ENCODE peak calls at places on chromosomes 1 and 21, in eight cellular contexts. One of them, this sample, is unnamed. For H3K4me1, the result is how much of the 10 kb centered on the place peaks cover.

GRCh38 chr21:25733859-25734653 is 648 bp downstream of the ATP5PF start:
- DNase-seq in adrenal gland: peak
- DNase-seq in fibroblast of lung: peak
- DNase-seq in stomach: no peak
- DNase-seq in ovary: no peak
- DNase-seq in tibial nerve: no peak
- DNase-seq in lower lobe of right lung: no peak
- DNase-seq in left ventricle myocardium inferior: no peak
- DNase-seq in this sample: peak

GRCh38 chr1:156624814-156625435 is 5.7 kb downstream of the HAPLN2 start:
- DNase-seq in ovary: no peak
- DNase-seq in fibroblast of lung: no peak
- DNase-seq in stomach: no peak
- DNase-seq in adrenal gland: no peak
- DNase-seq in tibial nerve: no peak
- DNase-seq in lower lobe of right lung: no peak
- DNase-seq in left ventricle myocardium inferior: no peak
- DNase-seq in this sample: no peak

GRCh38 chr1:110383311-110383990 is 7.4 kb downstream of the SLC16A4 start:
- DNase-seq in fibroblast of lung: peak
- DNase-seq in stomach: no peak
- DNase-seq in adrenal gland: no peak
- DNase-seq in left ventricle myocardium inferior: no peak
- DNase-seq in lower lobe of right lung: no peak
- DNase-seq in ovary: no peak
- DNase-seq in tibial nerve: no peak
- DNase-seq in this sample: peak

GRCh38 chr1:231971397-231972233 is 345.0 kb downstream of the DISC1 start:
- DNase-seq in tibial nerve: no peak
- DNase-seq in adrenal gland: no peak
- DNase-seq in ovary: no peak
- DNase-seq in stomach: no peak
- DNase-seq in lower lobe of right lung: no peak
- DNase-seq in left ventricle myocardium inferior: no peak
- DNase-seq in fibroblast of lung: peak
- DNase-seq in this sample: no peak

GRCh38 chr1:1599919-1600860 is at the start of gene FNDC10:
- DNase-seq in adrenal gland: no peak
- DNase-seq in tibial nerve: no peak
- DNase-seq in left ventricle myocardium inferior: no peak
- DNase-seq in stomach: no peak
- DNase-seq in ovary: no peak
- DNase-seq in lower lobe of right lung: peak
- DNase-seq in fibroblast of lung: no peak
- DNase-seq in this sample: no peak

GRCh38 chr1:230160957-230161771 is 94.1 kb downstream of the GALNT2 start:
- DNase-seq in adrenal gland: no peak
- DNase-seq in lower lobe of right lung: no peak
- DNase-seq in stomach: no peak
- DNase-seq in fibroblast of lung: no peak
- DNase-seq in ovary: no peak
- DNase-seq in left ventricle myocardium inferior: no peak
- DNase-seq in tibial nerve: no peak
- DNase-seq in this sample: no peak

GRCh38 chr1:6888870-6889269 is 103.6 kb downstream of the CAMTA1 start:
- DNase-seq in fibroblast of lung: no peak
- DNase-seq in ovary: no peak
- DNase-seq in tibial nerve: no peak
- DNase-seq in lower lobe of right lung: no peak
- DNase-seq in left ventricle myocardium inferior: no peak
- DNase-seq in adrenal gland: no peak
- DNase-seq in stomach: no peak
- DNase-seq in this sample: no peak

GRCh38 chr1:29579821-29580425 is 343.6 kb downstream of the PTPRU start:
- DNase-seq in tibial nerve: no peak
- DNase-seq in lower lobe of right lung: no peak
- DNase-seq in adrenal gland: no peak
- DNase-seq in ovary: no peak
- DNase-seq in fibroblast of lung: peak
- DNase-seq in stomach: no peak
- DNase-seq in left ventricle myocardium inferior: no peak
- DNase-seq in this sample: no peak

GRCh38 chr1:26025517-26025916 is 3.9 kb downstream of the EXTL1 start:
- DNase-seq in stomach: no peak
- DNase-seq in left ventricle myocardium inferior: no peak
- DNase-seq in tibial nerve: no peak
- DNase-seq in lower lobe of right lung: no peak
- DNase-seq in fibroblast of lung: no peak
- DNase-seq in ovary: no peak
- DNase-seq in adrenal gland: no peak
- DNase-seq in this sample: no peak

GRCh38 chr1:26025060-26025459 is 3.5 kb downstream of the EXTL1 start:
- DNase-seq in tibial nerve: no peak
- DNase-seq in left ventricle myocardium inferior: no peak
- DNase-seq in fibroblast of lung: no peak
- DNase-seq in ovary: no peak
- DNase-seq in stomach: no peak
- DNase-seq in adrenal gland: no peak
- DNase-seq in lower lobe of right lung: no peak
- DNase-seq in this sample: no peak

GRCh38 chr1:26022994-26023393 is 1.4 kb downstream of the EXTL1 start:
- DNase-seq in fibroblast of lung: no peak
- DNase-seq in left ventricle myocardium inferior: no peak
- DNase-seq in adrenal gland: no peak
- DNase-seq in lower lobe of right lung: no peak
- DNase-seq in ovary: no peak
- DNase-seq in stomach: no peak
- DNase-seq in tibial nerve: no peak
- DNase-seq in this sample: no peak

GRCh38 chr1:26022404-26022779 is 817 bp downstream of the EXTL1 start:
- DNase-seq in adrenal gland: no peak
- DNase-seq in stomach: no peak
- DNase-seq in fibroblast of lung: no peak
- DNase-seq in tibial nerve: no peak
- DNase-seq in left ventricle myocardium inferior: no peak
- DNase-seq in lower lobe of right lung: no peak
- DNase-seq in ovary: no peak
- DNase-seq in this sample: no peak

GRCh38 chr1:26023826-26024225 is 2.3 kb downstream of the EXTL1 start:
- DNase-seq in adrenal gland: no peak
- DNase-seq in left ventricle myocardium inferior: no peak
- DNase-seq in tibial nerve: no peak
- DNase-seq in stomach: no peak
- DNase-seq in ovary: no peak
- DNase-seq in lower lobe of right lung: no peak
- DNase-seq in fibroblast of lung: no peak
- DNase-seq in this sample: no peak
- H3K4me1 ChIP-seq in adrenal gland: under half
- H3K4me1 ChIP-seq in left ventricle myocardium inferior: half or more
- H3K4me1 ChIP-seq in tibial nerve: under half
- H3K4me1 ChIP-seq in stomach: under half
- H3K4me1 ChIP-seq in ovary: under half
- H3K4me1 ChIP-seq in lower lobe of right lung: under half
- H3K4me1 ChIP-seq in fibroblast of lung: under half
- H3K4me1 ChIP-seq in this sample: under half

GRCh38 chr1:9718006-9718680 is 66.6 kb downstream of the PIK3CD start:
- DNase-seq in lower lobe of right lung: no peak
- DNase-seq in stomach: no peak
- DNase-seq in fibroblast of lung: no peak
- DNase-seq in tibial nerve: no peak
- DNase-seq in left ventricle myocardium inferior: no peak
- DNase-seq in adrenal gland: no peak
- DNase-seq in ovary: no peak
- DNase-seq in this sample: no peak

GRCh38 chr1:9717193-9718005 is 65.9 kb downstream of the PIK3CD start:
- DNase-seq in stomach: peak
- DNase-seq in left ventricle myocardium inferior: peak
- DNase-seq in ovary: peak
- DNase-seq in lower lobe of right lung: peak
- DNase-seq in fibroblast of lung: no peak
- DNase-seq in tibial nerve: peak
- DNase-seq in adrenal gland: peak
- DNase-seq in this sample: peak

GRCh38 chr1:9716404-9717192 is 65.1 kb downstream of the PIK3CD start:
- DNase-seq in adrenal gland: no peak
- DNase-seq in tibial nerve: no peak
- DNase-seq in lower lobe of right lung: no peak
- DNase-seq in left ventricle myocardium inferior: no peak
- DNase-seq in ovary: no peak
- DNase-seq in stomach: no peak
- DNase-seq in fibroblast of lung: no peak
- DNase-seq in this sample: no peak

GRCh38 chr1:9714257-9714718 is 62.8 kb downstream of the PIK3CD start:
- DNase-seq in left ventricle myocardium inferior: no peak
- DNase-seq in fibroblast of lung: no peak
- DNase-seq in lower lobe of right lung: no peak
- DNase-seq in stomach: no peak
- DNase-seq in adrenal gland: no peak
- DNase-seq in ovary: no peak
- DNase-seq in tibial nerve: no peak
- DNase-seq in this sample: peak

DNA sequence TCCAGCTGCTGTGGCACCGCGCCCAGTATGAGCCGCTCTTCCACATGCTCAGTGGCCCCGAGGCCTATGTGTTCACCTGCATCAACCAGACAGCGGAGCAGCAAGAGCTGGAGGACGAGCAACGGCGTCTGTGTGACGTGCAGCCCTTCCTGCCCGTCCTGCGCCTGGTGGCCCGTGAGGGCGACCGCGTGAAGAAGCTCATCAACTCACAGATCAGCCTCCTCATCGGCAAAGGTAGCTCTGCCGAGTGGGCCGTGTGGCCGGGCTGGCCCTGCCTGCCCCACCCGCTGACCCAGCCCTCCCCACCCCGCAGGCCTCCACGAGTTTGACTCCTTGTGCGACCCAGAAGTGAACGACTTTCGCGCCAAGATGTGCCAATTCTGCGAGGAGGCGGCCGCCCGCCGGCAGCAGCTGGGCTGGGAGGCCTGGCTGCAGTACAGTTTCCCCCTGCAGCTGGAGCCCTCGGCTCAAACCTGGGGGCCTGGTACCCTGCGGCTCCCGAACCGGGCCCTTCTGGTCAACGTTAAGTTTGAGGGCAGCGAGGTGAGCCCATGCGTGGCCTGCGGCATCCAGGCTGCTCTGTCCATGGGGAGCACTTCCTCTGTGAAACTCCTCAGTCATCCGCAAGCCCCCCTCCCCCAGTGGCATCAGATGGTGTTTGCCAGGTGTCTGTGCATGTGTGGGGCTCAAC is 64.2 kb downstream of the PIK3CD start:
- DNase-seq in ovary: peak
- DNase-seq in adrenal gland: no peak
- DNase-seq in tibial nerve: no peak
- DNase-seq in left ventricle myocardium inferior: no peak
- DNase-seq in fibroblast of lung: no peak
- DNase-seq in stomach: no peak
- DNase-seq in lower lobe of right lung: no peak
- DNase-seq in this sample: no peak
- H3K4me3 ChIP-seq in ovary: no peak
- H3K4me3 ChIP-seq in adrenal gland: no peak
- H3K4me3 ChIP-seq in tibial nerve: no peak
- H3K4me3 ChIP-seq in left ventricle myocardium inferior: no peak
- H3K4me3 ChIP-seq in fibroblast of lung: no peak
- H3K4me3 ChIP-seq in stomach: peak
- H3K4me3 ChIP-seq in lower lobe of right lung: no peak
- H3K4me3 ChIP-seq in this sample: no peak

GRCh38 chr1:8398086-8398485 is 80.2 kb downstream of the SLC45A1 start:
- DNase-seq in ovary: no peak
- DNase-seq in adrenal gland: no peak
- DNase-seq in lower lobe of right lung: no peak
- DNase-seq in tibial nerve: no peak
- DNase-seq in stomach: no peak
- DNase-seq in fibroblast of lung: no peak
- DNase-seq in left ventricle myocardium inferior: no peak
- DNase-seq in this sample: no peak

GRCh38 chr1:8398677-8399076 is 80.8 kb downstream of the SLC45A1 start:
- DNase-seq in tibial nerve: no peak
- DNase-seq in adrenal gland: no peak
- DNase-seq in lower lobe of right lung: no peak
- DNase-seq in left ventricle myocardium inferior: no peak
- DNase-seq in fibroblast of lung: no peak
- DNase-seq in ovary: no peak
- DNase-seq in stomach: no peak
- DNase-seq in this sample: peak

GRCh38 chr1:8396083-8396911 is 78.4 kb downstream of the SLC45A1 start:
- DNase-seq in fibroblast of lung: peak
- DNase-seq in tibial nerve: no peak
- DNase-seq in stomach: no peak
- DNase-seq in adrenal gland: no peak
- DNase-seq in left ventricle myocardium inferior: no peak
- DNase-seq in ovary: no peak
- DNase-seq in lower lobe of right lung: no peak
- DNase-seq in this sample: no peak

GRCh38 chr1:8396912-8397406 is 79.0 kb downstream of the SLC45A1 start:
- DNase-seq in left ventricle myocardium inferior: no peak
- DNase-seq in lower lobe of right lung: no peak
- DNase-seq in adrenal gland: peak
- DNase-seq in stomach: no peak
- DNase-seq in fibroblast of lung: peak
- DNase-seq in tibial nerve: peak
- DNase-seq in ovary: no peak
- DNase-seq in this sample: no peak

DNA sequence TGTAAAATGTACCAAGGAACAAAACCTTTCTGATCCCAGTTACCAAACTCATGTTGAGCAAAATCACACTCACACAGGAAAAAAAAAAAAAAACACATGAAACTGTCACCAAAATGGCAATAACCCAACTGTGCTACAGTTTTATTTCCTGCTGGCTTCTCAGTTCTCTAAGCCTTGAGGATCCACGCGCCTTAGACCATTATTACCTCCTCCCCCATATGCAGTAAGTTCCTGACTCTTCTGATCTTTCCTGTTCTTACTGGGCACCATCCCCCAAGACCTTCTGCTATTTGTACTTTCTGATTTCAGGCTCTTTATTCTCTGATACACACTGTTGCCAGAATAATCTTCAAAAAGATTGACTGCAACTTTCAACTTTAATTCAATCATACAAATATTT is 79.6 kb downstream of the SLC45A1 start:
- DNase-seq in ovary: no peak
- DNase-seq in lower lobe of right lung: no peak
- DNase-seq in tibial nerve: no peak
- DNase-seq in fibroblast of lung: no peak
- DNase-seq in adrenal gland: no peak
- DNase-seq in left ventricle myocardium inferior: no peak
- DNase-seq in stomach: no peak
- DNase-seq in this sample: no peak
- H3K4me1 ChIP-seq in ovary: under half
- H3K4me1 ChIP-seq in lower lobe of right lung: half or more
- H3K4me1 ChIP-seq in tibial nerve: under half
- H3K4me1 ChIP-seq in fibroblast of lung: under half
- H3K4me1 ChIP-seq in adrenal gland: half or more
- H3K4me1 ChIP-seq in left ventricle myocardium inferior: half or more
- H3K4me1 ChIP-seq in stomach: half or more
- H3K4me1 ChIP-seq in this sample: under half

GRCh38 chr1:178938281-178938958 is 67.5 kb upstream of the ANGPTL1 start:
- DNase-seq in adrenal gland: no peak
- DNase-seq in lower lobe of right lung: no peak
- DNase-seq in tibial nerve: no peak
- DNase-seq in fibroblast of lung: no peak
- DNase-seq in left ventricle myocardium inferior: no peak
- DNase-seq in ovary: no peak
- DNase-seq in stomach: no peak
- DNase-seq in this sample: no peak

GRCh38 chr1:178938959-178939317 is 68.1 kb upstream of the ANGPTL1 start:
- DNase-seq in adrenal gland: peak
- DNase-seq in fibroblast of lung: peak
- DNase-seq in left ventricle myocardium inferior: peak
- DNase-seq in lower lobe of right lung: no peak
- DNase-seq in tibial nerve: peak
- DNase-seq in stomach: no peak
- DNase-seq in ovary: peak
- DNase-seq in this sample: no peak

GRCh38 chr1:178937770-178938169 is 66.9 kb upstream of the ANGPTL1 start:
- DNase-seq in adrenal gland: no peak
- DNase-seq in fibroblast of lung: no peak
- DNase-seq in left ventricle myocardium inferior: no peak
- DNase-seq in ovary: no peak
- DNase-seq in stomach: no peak
- DNase-seq in lower lobe of right lung: no peak
- DNase-seq in tibial nerve: no peak
- DNase-seq in this sample: no peak

GRCh38 chr1:178940022-178940765 is 69.3 kb upstream of the ANGPTL1 start:
- DNase-seq in fibroblast of lung: peak
- DNase-seq in left ventricle myocardium inferior: no peak
- DNase-seq in stomach: no peak
- DNase-seq in tibial nerve: no peak
- DNase-seq in lower lobe of right lung: no peak
- DNase-seq in ovary: no peak
- DNase-seq in adrenal gland: peak
- DNase-seq in this sample: no peak

GRCh38 chr1:178939328-178939727 is 68.5 kb upstream of the ANGPTL1 start:
- DNase-seq in left ventricle myocardium inferior: no peak
- DNase-seq in ovary: no peak
- DNase-seq in stomach: no peak
- DNase-seq in lower lobe of right lung: no peak
- DNase-seq in adrenal gland: peak
- DNase-seq in fibroblast of lung: peak
- DNase-seq in tibial nerve: peak
- DNase-seq in this sample: no peak
- H3K4me3 ChIP-seq in left ventricle myocardium inferior: peak
- H3K4me3 ChIP-seq in ovary: no peak
- H3K4me3 ChIP-seq in stomach: no peak
- H3K4me3 ChIP-seq in lower lobe of right lung: no peak
- H3K4me3 ChIP-seq in adrenal gland: peak
- H3K4me3 ChIP-seq in fibroblast of lung: no peak
- H3K4me3 ChIP-seq in tibial nerve: no peak
- H3K4me3 ChIP-seq in this sample: no peak